ENCODE peak calls at places on chromosomes 12 and 14, in eight cellular contexts. One of them, this sample, is unnamed.
A peak's percentile ranks its signal among the peaks of the same experiment; 100 is the strongest.

GRCh38 chr12:80412343-80412953 is 31.6 kb upstream of the PTPRQ start:
- DNase-seq in HS-5: peak; percentile 38
- DNase-seq in EL: peak; percentile 69
- DNase-seq in hepatic stellate cell: peak; percentile 29
- DNase-seq in astrocyte of the spinal cord: peak; percentile 69
- DNase-seq in fibroblast of the aortic adventitia: peak; percentile 79
- DNase-seq in COR-L47: peak; percentile 72
- DNase-seq in choroid plexus epithelial cell: peak; percentile 79
- DNase-seq in this sample: peak; percentile 44

GRCh38 chr14:105467249-105467941 is 7.2 kb upstream of the CRIP2 start:
- DNase-seq in COR-L47: no peak
- DNase-seq in fibroblast of the aortic adventitia: no peak
- DNase-seq in HS-5: no peak
- DNase-seq in astrocyte of the spinal cord: no peak
- DNase-seq in choroid plexus epithelial cell: no peak
- DNase-seq in hepatic stellate cell: no peak
- DNase-seq in EL: no peak
- DNase-seq in this sample: no peak

GRCh38 chr12:124527861-124528561 is 39.4 kb downstream of the NCOR2 start:
- DNase-seq in fibroblast of the aortic adventitia: no peak
- DNase-seq in hepatic stellate cell: no peak
- DNase-seq in EL: peak; percentile 69
- DNase-seq in HS-5: no peak
- DNase-seq in astrocyte of the spinal cord: peak; percentile 75
- DNase-seq in COR-L47: peak; percentile 68
- DNase-seq in choroid plexus epithelial cell: peak; percentile 62
- DNase-seq in this sample: no peak

GRCh38 chr14:93880025-93880820 is 46.9 kb upstream of the FAM181A start:
- DNase-seq in EL: no peak
- DNase-seq in fibroblast of the aortic adventitia: peak; percentile 63
- DNase-seq in HS-5: no peak
- DNase-seq in COR-L47: peak; percentile 66
- DNase-seq in choroid plexus epithelial cell: peak; percentile 24
- DNase-seq in hepatic stellate cell: no peak
- DNase-seq in astrocyte of the spinal cord: peak; percentile 2
- DNase-seq in this sample: no peak

GRCh38 chr14:55274144-55274543 is 2.9 kb downstream of the FBXO34 start:
- DNase-seq in COR-L47: no peak
- DNase-seq in fibroblast of the aortic adventitia: no peak
- DNase-seq in hepatic stellate cell: no peak
- DNase-seq in choroid plexus epithelial cell: no peak
- DNase-seq in astrocyte of the spinal cord: no peak
- DNase-seq in EL: no peak
- DNase-seq in HS-5: no peak
- DNase-seq in this sample: no peak

GRCh38 chr12:54858562-54858961 is 4.2 kb downstream of the MUCL1 start:
- DNase-seq in fibroblast of the aortic adventitia: no peak
- DNase-seq in HS-5: no peak
- DNase-seq in astrocyte of the spinal cord: no peak
- DNase-seq in COR-L47: no peak
- DNase-seq in choroid plexus epithelial cell: no peak
- DNase-seq in EL: no peak
- DNase-seq in hepatic stellate cell: no peak
- DNase-seq in this sample: no peak

GRCh38 chr14:60561845-60562746 is 53.1 kb downstream of the SIX6 start:
- DNase-seq in hepatic stellate cell: peak; percentile 21
- DNase-seq in HS-5: peak; percentile 19
- DNase-seq in astrocyte of the spinal cord: peak; percentile 80
- DNase-seq in fibroblast of the aortic adventitia: peak; percentile 94
- DNase-seq in COR-L47: peak; percentile 84
- DNase-seq in EL: peak; percentile 56
- DNase-seq in choroid plexus epithelial cell: peak; percentile 92
- DNase-seq in this sample: peak; percentile 66

GRCh38 chr12:49642370-49642802 is 19.0 kb downstream of the PRPF40B start:
- DNase-seq in COR-L47: no peak
- DNase-seq in HS-5: no peak
- DNase-seq in hepatic stellate cell: no peak
- DNase-seq in astrocyte of the spinal cord: no peak
- DNase-seq in choroid plexus epithelial cell: no peak
- DNase-seq in EL: no peak
- DNase-seq in fibroblast of the aortic adventitia: no peak
- DNase-seq in this sample: no peak

GRCh38 chr14:34981743-34982420 is 910 bp upstream of the SRP54 start:
- DNase-seq in HS-5: no peak
- DNase-seq in EL: no peak
- DNase-seq in hepatic stellate cell: no peak
- DNase-seq in COR-L47: peak; percentile 4
- DNase-seq in fibroblast of the aortic adventitia: no peak
- DNase-seq in astrocyte of the spinal cord: no peak
- DNase-seq in choroid plexus epithelial cell: peak; percentile 66
- DNase-seq in this sample: peak; percentile 35

GRCh38 chr14:58607571-58608317 is 30.0 kb upstream of the DACT1 start:
- DNase-seq in EL: peak; percentile 85
- DNase-seq in HS-5: peak; percentile 61
- DNase-seq in astrocyte of the spinal cord: peak; percentile 27
- DNase-seq in choroid plexus epithelial cell: peak; percentile 40
- DNase-seq in fibroblast of the aortic adventitia: peak; percentile 73
- DNase-seq in COR-L47: no peak
- DNase-seq in hepatic stellate cell: no peak
- DNase-seq in this sample: peak; percentile 8

GRCh38 chr12:51773145-51773869 is 75.2 kb downstream of the FIGNL2 start:
- DNase-seq in EL: peak; percentile 90
- DNase-seq in hepatic stellate cell: peak; percentile 30
- DNase-seq in choroid plexus epithelial cell: peak; percentile 39
- DNase-seq in COR-L47: no peak
- DNase-seq in HS-5: peak; percentile 88
- DNase-seq in fibroblast of the aortic adventitia: peak; percentile 91
- DNase-seq in astrocyte of the spinal cord: peak; percentile 52
- DNase-seq in this sample: no peak

GRCh38 chr12:110931315-110931728 is 10.9 kb upstream of the MYL2 start:
- DNase-seq in COR-L47: no peak
- DNase-seq in choroid plexus epithelial cell: no peak
- DNase-seq in fibroblast of the aortic adventitia: no peak
- DNase-seq in HS-5: no peak
- DNase-seq in hepatic stellate cell: no peak
- DNase-seq in astrocyte of the spinal cord: no peak
- DNase-seq in EL: no peak
- DNase-seq in this sample: no peak

GRCh38 chr12:68612245-68612644 is 1.5 kb downstream of the RAP1B start:
- DNase-seq in hepatic stellate cell: no peak
- DNase-seq in COR-L47: no peak
- DNase-seq in choroid plexus epithelial cell: peak; percentile 45
- DNase-seq in HS-5: no peak
- DNase-seq in EL: peak; percentile 48
- DNase-seq in fibroblast of the aortic adventitia: peak; percentile 50
- DNase-seq in astrocyte of the spinal cord: peak; percentile 32
- DNase-seq in this sample: no peak

GRCh38 chr14:37253905-37254304 is 56.2 kb downstream of the MIPOL1 start:
- DNase-seq in EL: peak; percentile 77
- DNase-seq in fibroblast of the aortic adventitia: peak; percentile 79
- DNase-seq in choroid plexus epithelial cell: peak; percentile 85
- DNase-seq in COR-L47: no peak
- DNase-seq in hepatic stellate cell: peak; percentile 6
- DNase-seq in astrocyte of the spinal cord: peak; percentile 74
- DNase-seq in HS-5: no peak
- DNase-seq in this sample: peak; percentile 88

GRCh38 chr14:93369393-93370266 is 22.6 kb downstream of the COX8C start:
- DNase-seq in fibroblast of the aortic adventitia: no peak
- DNase-seq in choroid plexus epithelial cell: no peak
- DNase-seq in hepatic stellate cell: no peak
- DNase-seq in EL: no peak
- DNase-seq in astrocyte of the spinal cord: no peak
- DNase-seq in HS-5: no peak
- DNase-seq in COR-L47: no peak
- DNase-seq in this sample: no peak

GRCh38 chr12:121814429-121815119 is 10.8 kb downstream of the SETD1B start:
- DNase-seq in choroid plexus epithelial cell: no peak
- DNase-seq in fibroblast of the aortic adventitia: no peak
- DNase-seq in EL: no peak
- DNase-seq in hepatic stellate cell: no peak
- DNase-seq in HS-5: no peak
- DNase-seq in COR-L47: no peak
- DNase-seq in astrocyte of the spinal cord: no peak
- DNase-seq in this sample: no peak

GRCh38 chr12:50355365-50355764 is 41.0 kb downstream of the FAM186A start:
- DNase-seq in fibroblast of the aortic adventitia: no peak
- DNase-seq in HS-5: no peak
- DNase-seq in COR-L47: no peak
- DNase-seq in hepatic stellate cell: no peak
- DNase-seq in astrocyte of the spinal cord: no peak
- DNase-seq in choroid plexus epithelial cell: no peak
- DNase-seq in EL: no peak
- DNase-seq in this sample: no peak

GRCh38 chr12:81896771-81897170 is 137.6 kb upstream of the PPFIA2 start:
- DNase-seq in HS-5: no peak
- DNase-seq in astrocyte of the spinal cord: no peak
- DNase-seq in hepatic stellate cell: no peak
- DNase-seq in choroid plexus epithelial cell: peak; percentile 9
- DNase-seq in fibroblast of the aortic adventitia: no peak
- DNase-seq in EL: no peak
- DNase-seq in COR-L47: peak; percentile 33
- DNase-seq in this sample: peak; percentile 0